ENCODE peak calls at places on chromosomes 6 and 20, in seven cellular contexts. X is GDM1; Z is HFF-Myc; B is GM04503; N is GM23248; T is ACHN; Y is CD4-positive, alpha-beta memory T cell. H is an unnamed sample.

GRCh38 chr6:142342986-142343385 is 41.2 kb downstream of the ADGRG6 start:
- DNase-seq in X (no peak), Z (no peak), B (no peak), N (no peak), T (no peak), Y (no peak), H (no peak)

GRCh38 chr6:110590821-110591351 is 114.5 kb upstream of the SLC22A16 start:
- DNase-seq in X (no peak), Z (no peak), B (no peak), N (peak; percentile 41), T (no peak), Y (no peak), H (no peak)

GRCh38 chr6:108676555-108676954 is 115.8 kb downstream of the FOXO3 start:
- DNase-seq in X (no peak), Z (no peak), B (no peak), N (no peak), T (no peak), Y (no peak), H (no peak)

GRCh38 chr6:42929928-42930360 is 664 bp downstream of the CNPY3 start:
- DNase-seq in X (peak; percentile 81), Z (peak; percentile 31), B (peak; percentile 44), N (peak; percentile 87), T (peak; percentile 59), Y (peak; percentile 82), H (peak; percentile 60)

GRCh38 chr6:12804967-12805645 is 88.5 kb downstream of the PHACTR1 start:
- DNase-seq in X (no peak), Z (no peak), B (no peak), N (peak; percentile 75), T (no peak), Y (no peak), H (no peak)

GRCh38 chr6:10237284-10238043 is 177.4 kb downstream of the TFAP2A start:
- DNase-seq in X (no peak), Z (peak; percentile 50), B (no peak), N (peak; percentile 73), T (peak; percentile 45), Y (no peak), H (no peak)

GRCh38 chr6:82216549-82216948 is 31.0 kb downstream of the IBTK start:
- DNase-seq in X (no peak), Z (no peak), B (no peak), N (no peak), T (no peak), Y (no peak), H (no peak)

GRCh38 chr20:38073307-38074010 is 39.9 kb downstream of the RPRD1B start:
- DNase-seq in X (no peak), Z (peak; percentile 66), B (peak; percentile 85), N (peak; percentile 89), T (peak; percentile 53), Y (peak; percentile 39), H (no peak)

GRCh38 chr6:6332873-6333272 is 12.4 kb upstream of the F13A1 start:
- DNase-seq in X (no peak), Z (no peak), B (no peak), N (no peak), T (no peak), Y (no peak), H (no peak)

GRCh38 chr6:148743476-148743875 is 3.4 kb upstream of the UST start:
- DNase-seq in X (no peak), Z (no peak), B (no peak), N (no peak), T (no peak), Y (no peak), H (no peak)

GRCh38 chr20:45934046-45934586 is 367 bp upstream of the PCIF1 start:
- DNase-seq in X (peak; percentile 65), Z (no peak), B (no peak), N (peak; percentile 68), T (peak; percentile 27), Y (peak; percentile 62), H (peak; percentile 46)

GRCh38 chr20:11180186-11180585 is 506.4 kb upstream of the JAG1 start:
- DNase-seq in X (no peak), Z (no peak), B (no peak), N (no peak), T (no peak), Y (no peak), H (no peak)

GRCh38 chr20:62716198-62716940 is 7.7 kb downstream of the NTSR1 start:
- DNase-seq in X (no peak), Z (no peak), B (no peak), N (peak; percentile 18), T (no peak), Y (peak; percentile 69), H (no peak)

GRCh38 chr6:144297498-144298166 is 12.5 kb downstream of the UTRN start:
- DNase-seq in X (no peak), Z (no peak), B (no peak), N (no peak), T (no peak), Y (no peak), H (no peak)

GRCh38 chr6:154923199-154923869 is 71.8 kb upstream of the TIAM2 start:
- DNase-seq in X (no peak), Z (no peak), B (no peak), N (no peak), T (no peak), Y (no peak), H (no peak)

GRCh38 chr6:157123245-157123644 is 200.1 kb downstream of the TMEM242 start:
- DNase-seq in X (no peak), Z (no peak), B (no peak), N (no peak), T (no peak), Y (no peak), H (no peak)

GRCh38 chr6:29941916-29942274 is 437 bp upstream of the HLA-A start:
- DNase-seq in X (no peak), Z (no peak), B (no peak), N (no peak), T (no peak), Y (no peak), H (no peak)

GRCh38 chr6:108953681-108954080 is 105.5 kb downstream of the ARMC2 start:
- DNase-seq in X (no peak), Z (no peak), B (no peak), N (peak; percentile 67), T (no peak), Y (no peak), H (no peak)

GRCh38 chr6:143952947-143953346 is 55.1 kb downstream of the PLAGL1 start:
- DNase-seq in X (no peak), Z (no peak), B (no peak), N (no peak), T (no peak), Y (no peak), H (no peak)

GRCh38 chr6:54910326-54910952 is 63.9 kb downstream of the FAM83B start:
- DNase-seq in X (no peak), Z (no peak), B (no peak), N (peak; percentile 0), T (no peak), Y (no peak), H (no peak)

GRCh38 chr6:150695652-150696051 is 96.0 kb downstream of the PLEKHG1 start:
- DNase-seq in X (no peak), Z (no peak), B (no peak), N (peak; percentile 14), T (no peak), Y (no peak), H (no peak)

GRCh38 chr6:43434441-43434840 is 7.1 kb downstream of the ABCC10 start:
- DNase-seq in X (no peak), Z (no peak), B (no peak), N (no peak), T (no peak), Y (no peak), H (no peak)

GRCh38 chr6:145233955-145234354 is 501.4 kb downstream of the EPM2A start:
- DNase-seq in X (no peak), Z (no peak), B (no peak), N (no peak), T (no peak), Y (no peak), H (no peak)

GRCh38 chr6:21845018-21845417 is 251.5 kb downstream of the SOX4 start:
- DNase-seq in X (no peak), Z (no peak), B (no peak), N (no peak), T (peak; percentile 26), Y (no peak), H (no peak)

GRCh38 chr6:26071135-26071534 is 16.1 kb upstream of the HFE start:
- DNase-seq in X (no peak), Z (no peak), B (no peak), N (peak; percentile 40), T (no peak), Y (no peak), H (no peak)

GRCh38 chr6:148885154-148885870 is 138.5 kb downstream of the UST start:
- DNase-seq in X (peak; percentile 40), Z (peak; percentile 52), B (no peak), N (peak; percentile 79), T (no peak), Y (no peak), H (no peak)

H was measured in GM12892.